ENCODE peak calls at places on chromosomes 7 and 10, in five cellular contexts. O is H9, R is IMR-90, A is neuronal stem cell, W is H1. T is an unnamed sample.

GRCh38 chr10:90579602-90580242 is 278.1 kb downstream of the HTR7 start:
- DNase-seq in O (peak; percentile 55), R (peak; percentile 52), A (no peak), W (peak; percentile 15), T (peak; percentile 53)

GRCh38 chr7:77800730-77801129 is 2.2 kb downstream of the PHTF2 start:
- DNase-seq in O (no peak), R (no peak), A (no peak), W (no peak), T (no peak)

GRCh38 chr7:234712-235553 is 42.6 kb downstream of the FAM20C start:
- DNase-seq in O (no peak), R (peak; percentile 71), A (no peak), W (no peak), T (peak; percentile 93)

GRCh38 chr7:24715661-24716479 is 41.4 kb downstream of the GSDME start:
- DNase-seq in O (peak; percentile 71), R (peak; percentile 66), A (no peak), W (no peak), T (peak; percentile 61)

GRCh38 chr7:34845666-34846361 is 187.8 kb downstream of the NPSR1 start:
- DNase-seq in O (no peak), R (no peak), A (no peak), W (no peak), T (peak; percentile 37)

GRCh38 chr7:101898019-101898575 is 80.7 kb downstream of the CUX1 start:
- DNase-seq in O (no peak), R (no peak), A (no peak), W (no peak), T (no peak)

GRCh38 chr10:57706576-57707299 is 561.0 kb downstream of the IPMK start:
- DNase-seq in O (no peak), R (no peak), A (no peak), W (no peak), T (no peak)

GRCh38 chr7:25186436-25186835 is 41.9 kb downstream of the NPVF start:
- DNase-seq in O (no peak), R (no peak), A (no peak), W (no peak), T (no peak)

GRCh38 chr10:75051308-75051707 is 60.1 kb upstream of the SAMD8 start:
- DNase-seq in O (no peak), R (no peak), A (no peak), W (no peak), T (no peak)

GRCh38 chr7:27608776-27609495 is 53.7 kb downstream of the HIBADH start:
- DNase-seq in O (no peak), R (no peak), A (no peak), W (no peak), T (peak; percentile 15)

GRCh38 chr7:91228327-91228726 is 35.9 kb upstream of the FZD1 start:
- DNase-seq in O (no peak), R (peak; percentile 68), A (no peak), W (no peak), T (peak; percentile 25)

GRCh38 chr7:108403597-108404217 is 52.5 kb downstream of the NRCAM start:
- DNase-seq in O (no peak), R (no peak), A (no peak), W (no peak), T (no peak)

GRCh38 chr10:5566606-5567005 is 41.8 kb downstream of the CALML3 start:
- DNase-seq in O (no peak), R (peak; percentile 45), A (no peak), W (no peak), T (no peak)

GRCh38 chr7:3910041-3910440 is 609.0 kb downstream of the SDK1 start:
- DNase-seq in O (no peak), R (no peak), A (no peak), W (no peak), T (no peak)

GRCh38 chr10:91745086-91745831 is 53.0 kb upstream of the TNKS2 start:
- DNase-seq in O (peak; percentile 86), R (no peak), A (peak; percentile 6), W (peak; percentile 61), T (peak; percentile 33)

GRCh38 chr10:131082201-131082850 is 229.2 kb downstream of the TCERG1L start:
- DNase-seq in O (no peak), R (no peak), A (no peak), W (no peak), T (no peak)

GRCh38 chr7:23530355-23530754 is 1.4 kb downstream of the TRA2A start:
- DNase-seq in O (no peak), R (peak; percentile 31), A (no peak), W (no peak), T (peak; percentile 66)

GRCh38 chr10:102782698-102783540 is 39.2 kb downstream of the WBP1L start:
- DNase-seq in O (no peak), R (peak; percentile 95), A (no peak), W (no peak), T (peak; percentile 92)

GRCh38 chr7:43764039-43764789 is 5.7 kb downstream of the BLVRA start:
- DNase-seq in O (no peak), R (no peak), A (no peak), W (no peak), T (no peak)

GRCh38 chr7:92421676-92422435 is 25.4 kb upstream of the GATAD1 start:
- DNase-seq in O (no peak), R (peak; percentile 15), A (no peak), W (no peak), T (peak; percentile 46)

GRCh38 chr10:96374985-96375830 is 16.4 kb upstream of the OPALIN start:
- DNase-seq in O (peak; percentile 92), R (peak; percentile 77), A (peak; percentile 86), W (peak; percentile 80), T (peak; percentile 85)

GRCh38 chr10:35443858-35444257 is 107.5 kb downstream of the CCNY start:
- DNase-seq in O (no peak), R (no peak), A (no peak), W (no peak), T (no peak)

GRCh38 chr10:35442592-35442991 is 106.3 kb downstream of the CCNY start:
- DNase-seq in O (no peak), R (no peak), A (no peak), W (no peak), T (no peak)

GRCh38 chr10:35447693-35448407 is 111.5 kb downstream of the CCNY start:
- DNase-seq in O (peak; percentile 61), R (peak; percentile 72), A (no peak), W (peak; percentile 15), T (peak; percentile 36)

GRCh38 chr10:35446439-35446838 is 110.1 kb downstream of the CCNY start:
- DNase-seq in O (no peak), R (no peak), A (no peak), W (no peak), T (no peak)

DNA sequence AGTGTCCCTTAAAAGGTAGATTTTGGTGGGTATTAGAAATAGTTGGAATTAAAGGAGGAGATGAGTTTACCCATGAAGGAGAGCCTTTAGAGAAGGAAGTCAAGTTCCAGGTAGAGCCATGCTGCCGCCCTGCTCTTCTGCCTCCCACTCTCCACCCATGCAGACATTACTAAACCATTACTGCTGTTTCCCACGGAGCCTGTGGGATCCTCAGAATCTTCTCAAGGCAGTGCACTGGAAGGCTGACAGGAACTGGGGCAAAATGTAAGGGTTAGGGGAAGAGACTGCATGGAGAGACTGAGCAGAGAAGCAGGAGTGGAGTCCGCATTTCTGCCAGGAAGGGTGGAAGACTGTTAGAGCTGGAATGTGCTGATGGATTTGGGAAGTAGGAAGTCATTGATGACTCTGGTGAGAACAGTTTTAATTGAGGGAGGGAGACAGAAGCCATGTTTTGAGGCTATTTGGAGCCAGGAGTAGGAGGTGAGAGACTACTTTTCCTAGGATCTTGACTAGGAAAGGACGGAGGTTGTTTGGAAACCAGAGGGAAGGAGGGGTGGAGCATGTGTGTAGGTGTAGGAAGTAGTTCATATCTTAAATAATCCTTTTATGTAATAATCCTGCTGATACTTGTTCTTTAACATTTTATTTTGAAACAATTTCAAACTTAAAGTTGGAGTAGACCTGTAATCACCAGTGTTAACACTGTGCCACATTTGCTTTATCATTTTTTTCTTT is 109.0 kb downstream of the CCNY start:
- DNase-seq in O (no peak), R (no peak), A (no peak), W (no peak), T (no peak)
- H3K18ac ChIP-seq in O (no peak overlapping the region), R (no peak overlapping the region), A (no peak overlapping the region), W (peak overlapping the region; percentile 41), T (no peak overlapping the region)

GRCh38 chr7:68722044-68722443 is 876.2 kb upstream of the AUTS2 start:
- DNase-seq in O (no peak), R (no peak), A (no peak), W (no peak), T (no peak)

GRCh38 chr7:68718059-68718685 is 880.1 kb upstream of the AUTS2 start:
- DNase-seq in O (no peak), R (no peak), A (no peak), W (no peak), T (no peak)

GRCh38 chr7:68717176-68717575 is 881.1 kb upstream of the AUTS2 start:
- DNase-seq in O (no peak), R (no peak), A (no peak), W (no peak), T (no peak)

GRCh38 chr7:68724965-68725364 is 873.3 kb upstream of the AUTS2 start:
- DNase-seq in O (no peak), R (no peak), A (no peak), W (no peak), T (no peak)

GRCh38 chr7:68720722-68721121 is 877.6 kb upstream of the AUTS2 start:
- DNase-seq in O (no peak), R (peak; percentile 22), A (no peak), W (no peak), T (no peak)
- H3K4me2 ChIP-seq in O (no peak overlapping the region), R (no peak overlapping the region), A (no peak overlapping the region), W (no peak overlapping the region), T (no peak overlapping the region)

GRCh38 chr10:43682956-43683355 is 34.3 kb upstream of the ZNF32 start:
- DNase-seq in O (no peak), R (peak; percentile 71), A (no peak), W (no peak), T (peak; percentile 26)

GRCh38 chr10:43680035-43680434 is 31.4 kb upstream of the ZNF32 start:
- DNase-seq in O (no peak), R (peak; percentile 49), A (no peak), W (no peak), T (no peak)

GRCh38 chr10:43681226-43681625 is 32.5 kb upstream of the ZNF32 start:
- DNase-seq in O (no peak), R (no peak), A (no peak), W (no peak), T (no peak)

GRCh38 chr10:43683451-43684197 is 34.9 kb upstream of the ZNF32 start:
- DNase-seq in O (peak; percentile 71), R (peak; percentile 12), A (no peak), W (no peak), T (peak; percentile 25)

GRCh38 chr10:43681721-43682120 is 33.0 kb upstream of the ZNF32 start:
- DNase-seq in O (no peak), R (no peak), A (no peak), W (no peak), T (no peak)
- H3K14ac ChIP-seq in O (no peak overlapping the region), R (no peak overlapping the region), A (no peak overlapping the region), W (no peak overlapping the region), T (no peak overlapping the region)

DNA sequence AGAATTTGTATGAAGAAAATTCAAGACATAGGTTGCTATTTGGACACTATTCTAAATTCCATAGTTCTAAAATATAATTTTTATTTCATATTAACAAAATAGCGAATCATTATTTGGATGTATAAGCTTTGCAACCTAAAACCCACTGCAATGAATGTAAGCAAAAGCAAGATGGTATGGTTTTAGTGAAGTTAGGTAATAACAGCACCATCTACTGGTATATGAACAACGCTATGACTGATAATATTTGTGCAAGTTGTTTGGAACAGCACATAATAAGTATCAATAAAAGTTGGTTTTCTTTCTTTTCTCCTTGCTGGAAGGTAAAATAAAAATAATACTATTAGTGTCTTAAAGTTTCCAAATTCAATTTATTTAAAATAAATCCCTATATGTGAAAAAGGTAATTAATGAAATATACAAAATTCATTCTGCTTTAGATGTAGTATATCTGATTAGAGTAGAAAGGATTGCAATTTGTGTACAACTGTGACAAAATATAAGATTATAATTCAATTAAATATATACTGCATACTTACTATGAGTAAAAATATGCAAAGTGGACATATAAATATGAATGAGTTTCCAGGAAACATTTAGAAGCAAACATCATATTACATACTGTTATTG is 79.0 kb upstream of the LSM8 start:
- DNase-seq in O (no peak), R (peak; percentile 40), A (no peak), W (no peak), T (peak; percentile 38)
- H3K18ac ChIP-seq in O (no peak overlapping the region), R (no peak overlapping the region), A (no peak overlapping the region), W (no peak overlapping the region), T (no peak overlapping the region)